ENCODE peak calls at places on chromosomes 2 and 18, in four cellular contexts. One of them, this sample, is unnamed. For H3K27me3, the result is how much of the 10 kb centered on the place peaks cover.

GRCh38 chr2:206832886-206833285 is 67.5 kb downstream of the FASTKD2 start:
- DNase-seq in cardiac muscle cell: no peak
- DNase-seq in CD4-positive, alpha-beta T cell: no peak
- DNase-seq in adrenal gland: no peak
- DNase-seq in this sample: no peak

GRCh38 chr2:238235331-238235732 is 4.5 kb downstream of the HES6 start:
- DNase-seq in cardiac muscle cell: no peak
- DNase-seq in adrenal gland: no peak
- DNase-seq in CD4-positive, alpha-beta T cell: no peak
- DNase-seq in this sample: no peak

GRCh38 chr2:19754907-19755306 is 146.9 kb downstream of the TTC32 start:
- DNase-seq in CD4-positive, alpha-beta T cell: no peak
- DNase-seq in cardiac muscle cell: no peak
- DNase-seq in adrenal gland: no peak
- DNase-seq in this sample: no peak

GRCh38 chr2:217049376-217049775 is 189.5 kb upstream of the TNP1 start:
- DNase-seq in adrenal gland: no peak
- DNase-seq in cardiac muscle cell: no peak
- DNase-seq in CD4-positive, alpha-beta T cell: no peak
- DNase-seq in this sample: no peak

GRCh38 chr2:212282596-212283330 is 255.8 kb downstream of the ERBB4 start:
- DNase-seq in adrenal gland: no peak
- DNase-seq in cardiac muscle cell: no peak
- DNase-seq in CD4-positive, alpha-beta T cell: no peak
- DNase-seq in this sample: no peak

GRCh38 chr2:155250800-155251199 is 552.3 kb downstream of the KCNJ3 start:
- DNase-seq in cardiac muscle cell: peak
- DNase-seq in adrenal gland: no peak
- DNase-seq in CD4-positive, alpha-beta T cell: no peak
- DNase-seq in this sample: no peak

GRCh38 chr2:235483313-235483712 is 10.5 kb upstream of the AGAP1 start:
- DNase-seq in adrenal gland: no peak
- DNase-seq in cardiac muscle cell: no peak
- DNase-seq in CD4-positive, alpha-beta T cell: no peak
- DNase-seq in this sample: no peak

GRCh38 chr2:143132360-143132759 is 3.1 kb downstream of the ARHGAP15 start:
- DNase-seq in CD4-positive, alpha-beta T cell: no peak
- DNase-seq in adrenal gland: no peak
- DNase-seq in cardiac muscle cell: no peak
- DNase-seq in this sample: no peak

GRCh38 chr2:99374747-99375146 is 37.6 kb downstream of the EIF5B start:
- DNase-seq in cardiac muscle cell: no peak
- DNase-seq in adrenal gland: no peak
- DNase-seq in CD4-positive, alpha-beta T cell: no peak
- DNase-seq in this sample: no peak

GRCh38 chr2:232689152-232689910 is 7.8 kb upstream of the GIGYF2 start:
- DNase-seq in cardiac muscle cell: no peak
- DNase-seq in adrenal gland: peak
- DNase-seq in CD4-positive, alpha-beta T cell: no peak
- DNase-seq in this sample: no peak

GRCh38 chr18:25453556-25454269 is 101.7 kb upstream of the ZNF521 start:
- DNase-seq in cardiac muscle cell: no peak
- DNase-seq in adrenal gland: no peak
- DNase-seq in CD4-positive, alpha-beta T cell: no peak
- DNase-seq in this sample: no peak

GRCh38 chr2:120421830-120422175 is 75.9 kb downstream of the INHBB start:
- DNase-seq in cardiac muscle cell: no peak
- DNase-seq in CD4-positive, alpha-beta T cell: no peak
- DNase-seq in adrenal gland: no peak
- DNase-seq in this sample: no peak

GRCh38 chr2:120423167-120423943 is 77.4 kb downstream of the INHBB start:
- DNase-seq in CD4-positive, alpha-beta T cell: no peak
- DNase-seq in cardiac muscle cell: no peak
- DNase-seq in adrenal gland: no peak
- DNase-seq in this sample: no peak

GRCh38 chr2:120422761-120423160 is 76.8 kb downstream of the INHBB start:
- DNase-seq in cardiac muscle cell: no peak
- DNase-seq in CD4-positive, alpha-beta T cell: no peak
- DNase-seq in adrenal gland: no peak
- DNase-seq in this sample: no peak

GRCh38 chr2:120419955-120420354 is 74.0 kb downstream of the INHBB start:
- DNase-seq in CD4-positive, alpha-beta T cell: no peak
- DNase-seq in cardiac muscle cell: no peak
- DNase-seq in adrenal gland: no peak
- DNase-seq in this sample: no peak

GRCh38 chr2:120421126-120421829 is 75.3 kb downstream of the INHBB start:
- DNase-seq in adrenal gland: no peak
- DNase-seq in CD4-positive, alpha-beta T cell: no peak
- DNase-seq in cardiac muscle cell: no peak
- DNase-seq in this sample: no peak
- H3K27me3 ChIP-seq in adrenal gland: under half
- H3K27me3 ChIP-seq in CD4-positive, alpha-beta T cell: under half
- H3K27me3 ChIP-seq in cardiac muscle cell: under half
- H3K27me3 ChIP-seq in this sample: under half

GRCh38 chr2:218895758-218896500 is 15.3 kb downstream of the WNT10A start:
- DNase-seq in cardiac muscle cell: no peak
- DNase-seq in CD4-positive, alpha-beta T cell: no peak
- DNase-seq in adrenal gland: no peak
- DNase-seq in this sample: no peak

GRCh38 chr2:218894168-218895157 is 13.8 kb downstream of the WNT10A start:
- DNase-seq in CD4-positive, alpha-beta T cell: no peak
- DNase-seq in cardiac muscle cell: no peak
- DNase-seq in adrenal gland: no peak
- DNase-seq in this sample: no peak

GRCh38 chr2:218896501-218897393 is 16.1 kb downstream of the WNT10A start:
- DNase-seq in cardiac muscle cell: no peak
- DNase-seq in CD4-positive, alpha-beta T cell: peak
- DNase-seq in adrenal gland: no peak
- DNase-seq in this sample: peak

GRCh38 chr2:218893349-218894167 is 12.9 kb downstream of the WNT10A start:
- DNase-seq in CD4-positive, alpha-beta T cell: no peak
- DNase-seq in cardiac muscle cell: no peak
- DNase-seq in adrenal gland: no peak
- DNase-seq in this sample: no peak

DNA sequence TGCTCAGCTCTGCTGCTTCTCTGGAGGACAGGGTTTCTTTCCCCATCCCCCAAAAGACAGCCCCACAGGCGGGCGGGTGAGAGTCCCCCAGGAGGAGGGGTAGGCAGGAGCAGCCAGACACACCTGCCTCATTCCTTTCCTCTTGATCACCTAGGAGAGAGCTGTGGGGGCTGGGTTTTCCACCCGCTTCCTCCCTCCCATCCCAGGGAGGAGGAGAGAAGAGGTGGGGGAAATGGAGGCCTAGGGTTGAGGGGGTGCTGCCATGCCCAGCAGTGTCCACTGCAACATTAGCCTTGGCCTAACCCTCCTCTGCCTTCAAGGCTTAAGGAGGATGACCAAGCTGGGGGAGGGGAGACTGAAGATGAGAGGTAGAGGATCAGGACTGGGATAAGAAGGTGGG is 14.7 kb downstream of the WNT10A start:
- DNase-seq in cardiac muscle cell: no peak
- DNase-seq in adrenal gland: no peak
- DNase-seq in CD4-positive, alpha-beta T cell: no peak
- DNase-seq in this sample: no peak
- H3K27me3 ChIP-seq in cardiac muscle cell: half or more
- H3K27me3 ChIP-seq in adrenal gland: under half
- H3K27me3 ChIP-seq in CD4-positive, alpha-beta T cell: under half
- H3K27me3 ChIP-seq in this sample: under half

GRCh38 chr2:127255146-127255545 is 35.0 kb upstream of the CYP27C1 start:
- DNase-seq in CD4-positive, alpha-beta T cell: no peak
- DNase-seq in adrenal gland: no peak
- DNase-seq in cardiac muscle cell: no peak
- DNase-seq in this sample: no peak

GRCh38 chr2:127256866-127257265 is 36.8 kb upstream of the CYP27C1 start:
- DNase-seq in cardiac muscle cell: no peak
- DNase-seq in adrenal gland: no peak
- DNase-seq in CD4-positive, alpha-beta T cell: no peak
- DNase-seq in this sample: no peak

GRCh38 chr2:127255721-127256120 is 35.6 kb upstream of the CYP27C1 start:
- DNase-seq in CD4-positive, alpha-beta T cell: no peak
- DNase-seq in cardiac muscle cell: no peak
- DNase-seq in adrenal gland: no peak
- DNase-seq in this sample: no peak

GRCh38 chr2:127254386-127254981 is 34.4 kb upstream of the CYP27C1 start:
- DNase-seq in CD4-positive, alpha-beta T cell: no peak
- DNase-seq in adrenal gland: no peak
- DNase-seq in cardiac muscle cell: no peak
- DNase-seq in this sample: no peak

GRCh38 chr2:127256381-127256780 is 36.3 kb upstream of the CYP27C1 start:
- DNase-seq in CD4-positive, alpha-beta T cell: no peak
- DNase-seq in cardiac muscle cell: no peak
- DNase-seq in adrenal gland: no peak
- DNase-seq in this sample: no peak
- H3K27me3 ChIP-seq in CD4-positive, alpha-beta T cell: under half
- H3K27me3 ChIP-seq in cardiac muscle cell: under half
- H3K27me3 ChIP-seq in adrenal gland: under half
- H3K27me3 ChIP-seq in this sample: under half

DNA sequence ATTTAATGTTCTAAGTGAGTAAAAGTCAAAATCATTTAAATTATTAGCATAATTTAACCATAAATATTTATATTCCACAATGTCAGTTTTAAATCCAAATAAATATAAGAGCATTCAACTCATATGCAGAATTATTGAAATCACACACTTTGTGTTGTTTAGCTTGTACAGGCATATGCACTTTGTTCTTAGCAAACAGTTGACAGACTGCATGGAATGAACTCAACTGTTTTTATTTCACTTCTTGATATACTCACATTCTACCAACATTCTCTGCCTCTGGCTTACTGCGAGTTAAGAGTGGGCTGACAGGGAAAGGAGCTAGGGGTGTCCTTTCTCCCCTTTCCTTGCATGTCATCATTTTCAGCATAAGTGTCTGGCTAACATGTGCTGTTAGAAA is 7.6 kb upstream of the PIEZO2 start:
- DNase-seq in adrenal gland: no peak
- DNase-seq in cardiac muscle cell: no peak
- DNase-seq in CD4-positive, alpha-beta T cell: no peak
- DNase-seq in this sample: no peak
- H3K27me3 ChIP-seq in adrenal gland: under half
- H3K27me3 ChIP-seq in cardiac muscle cell: under half
- H3K27me3 ChIP-seq in CD4-positive, alpha-beta T cell: under half
- H3K27me3 ChIP-seq in this sample: under half

DNA sequence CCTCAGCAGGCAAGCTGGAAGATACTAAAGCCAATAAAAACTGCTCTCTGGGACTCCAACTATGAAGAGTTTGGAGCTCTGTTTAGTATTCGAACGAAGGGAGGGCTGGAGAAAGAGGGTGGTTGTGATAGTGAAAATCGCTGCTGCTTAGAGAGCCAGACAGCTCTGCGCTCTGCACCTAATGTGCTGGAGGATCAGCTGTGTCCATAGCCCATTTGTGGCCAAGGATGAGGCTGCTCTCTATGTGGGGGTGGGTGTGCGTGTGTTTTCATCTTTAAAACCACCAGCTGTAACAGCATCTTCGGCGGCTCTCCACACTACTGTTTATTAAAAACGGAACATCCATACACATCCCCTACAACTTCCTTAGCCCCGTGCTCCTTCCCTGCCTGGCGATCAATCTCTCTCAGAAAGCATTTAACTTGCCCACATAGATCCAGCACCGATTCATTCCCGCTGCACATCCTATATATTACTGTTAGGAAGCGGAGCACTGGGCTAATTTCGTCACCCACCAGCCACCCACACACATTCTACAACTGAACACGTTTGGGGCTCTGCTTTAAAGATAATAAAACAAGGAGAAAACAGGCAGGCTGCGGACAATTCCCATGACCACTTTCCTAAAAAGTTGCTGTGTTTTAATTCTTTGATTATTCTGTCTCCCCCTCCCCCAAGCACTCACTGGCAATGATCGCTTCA is 1.6 kb downstream of the CELF4 start:
- DNase-seq in CD4-positive, alpha-beta T cell: no peak
- DNase-seq in cardiac muscle cell: no peak
- DNase-seq in adrenal gland: no peak
- DNase-seq in this sample: no peak
- H3K27me3 ChIP-seq in CD4-positive, alpha-beta T cell: half or more
- H3K27me3 ChIP-seq in cardiac muscle cell: half or more
- H3K27me3 ChIP-seq in adrenal gland: under half
- H3K27me3 ChIP-seq in this sample: under half

GRCh38 chr2:27263287-27264252 is 723 bp upstream of the SLC30A3 start:
- DNase-seq in cardiac muscle cell: peak
- DNase-seq in CD4-positive, alpha-beta T cell: no peak
- DNase-seq in adrenal gland: no peak
- DNase-seq in this sample: no peak
- H3K27me3 ChIP-seq in cardiac muscle cell: under half
- H3K27me3 ChIP-seq in CD4-positive, alpha-beta T cell: half or more
- H3K27me3 ChIP-seq in adrenal gland: under half
- H3K27me3 ChIP-seq in this sample: under half

GRCh38 chr2:24009680-24010476 is at the start of gene MFSD2B:
- DNase-seq in adrenal gland: no peak
- DNase-seq in CD4-positive, alpha-beta T cell: no peak
- DNase-seq in cardiac muscle cell: peak
- DNase-seq in this sample: no peak
- H3K27me3 ChIP-seq in adrenal gland: under half
- H3K27me3 ChIP-seq in CD4-positive, alpha-beta T cell: under half
- H3K27me3 ChIP-seq in cardiac muscle cell: under half
- H3K27me3 ChIP-seq in this sample: under half

GRCh38 chr2:56184500-56184996 is 758 bp downstream of the CCDC85A start:
- DNase-seq in adrenal gland: no peak
- DNase-seq in CD4-positive, alpha-beta T cell: no peak
- DNase-seq in cardiac muscle cell: peak
- DNase-seq in this sample: no peak
- H3K27me3 ChIP-seq in adrenal gland: under half
- H3K27me3 ChIP-seq in CD4-positive, alpha-beta T cell: half or more
- H3K27me3 ChIP-seq in cardiac muscle cell: half or more
- H3K27me3 ChIP-seq in this sample: under half

DNA sequence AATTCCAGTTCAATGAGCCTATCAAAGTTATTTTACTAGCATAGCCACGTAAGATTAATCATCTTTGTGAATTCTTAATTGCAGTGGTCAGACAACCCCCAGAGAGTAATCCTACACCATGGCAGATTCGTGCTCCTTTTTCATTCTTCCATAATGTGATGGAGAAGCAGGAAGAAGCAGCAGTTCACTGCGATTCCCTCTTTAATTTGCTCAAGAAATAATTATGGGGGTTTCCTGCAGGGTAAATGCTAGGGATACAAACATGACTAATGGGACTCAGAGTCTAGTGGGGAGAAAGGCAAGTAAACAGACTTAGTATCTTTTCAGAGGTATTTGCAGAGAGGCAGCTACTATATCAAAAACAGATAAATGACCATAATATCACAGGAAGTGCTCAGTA is 175.8 kb upstream of the HNRNPA3 start:
- DNase-seq in adrenal gland: no peak
- DNase-seq in cardiac muscle cell: no peak
- DNase-seq in CD4-positive, alpha-beta T cell: no peak
- DNase-seq in this sample: no peak
- H3K27me3 ChIP-seq in adrenal gland: under half
- H3K27me3 ChIP-seq in cardiac muscle cell: under half
- H3K27me3 ChIP-seq in CD4-positive, alpha-beta T cell: under half
- H3K27me3 ChIP-seq in this sample: under half